ENCODE peak calls at places on chromosomes 16 and 17, in eight cellular contexts. O is GM06990, B is AG09309, H is uterus, I is esophagus muscularis mucosa, A is cardiac fibroblast, V is dorsolateral prefrontal cortex, K is AG04449. X is an unnamed sample.

GRCh38 chr17:77316191-77316641 is 175.4 kb downstream of the SEC14L1 start:
- DNase-seq in H (peak), A (peak), V (no peak), O (no peak), I (no peak), B (no peak), K (no peak), X (peak)

GRCh38 chr17:53571342-53571741 is 251.4 kb upstream of the KIF2B start:
- DNase-seq in V (no peak), O (no peak), K (no peak), A (no peak), I (no peak), B (no peak), H (no peak), X (no peak)

GRCh38 chr16:17205279-17206139 is 265.3 kb downstream of the XYLT1 start:
- DNase-seq in A (no peak), V (no peak), I (no peak), B (peak), H (no peak), K (peak), O (no peak), X (no peak)

GRCh38 chr17:11391134-11391533 is 150.1 kb downstream of the SHISA6 start:
- DNase-seq in B (no peak), I (no peak), V (no peak), K (no peak), O (no peak), H (no peak), A (no peak), X (no peak)

GRCh38 chr16:3086596-3087242 is 12.4 kb downstream of the ZSCAN10 start:
- DNase-seq in K (no peak), O (no peak), V (no peak), B (no peak), A (peak), H (no peak), I (no peak), X (no peak)

GRCh38 chr16:84985079-84986065 is 26.0 kb downstream of the ZDHHC7 start:
- DNase-seq in A (peak), K (peak), V (no peak), H (peak), B (peak), O (no peak), I (no peak), X (peak)

GRCh38 chr16:50841081-50841886 is 99.4 kb downstream of the CYLD start:
- DNase-seq in K (no peak), H (no peak), O (peak), A (peak), V (no peak), B (no peak), I (no peak), X (no peak)

GRCh38 chr16:57810197-57811024 is 8.1 kb upstream of the KIFC3 start:
- DNase-seq in A (peak), I (no peak), B (no peak), O (peak), V (peak), K (peak), H (peak), X (peak)

GRCh38 chr16:63302841-63303240 is 1266.6 kb upstream of the CDH8 start:
- DNase-seq in K (no peak), B (no peak), I (no peak), O (no peak), H (no peak), A (no peak), V (no peak), X (no peak)

GRCh38 chr16:65543781-65544740 is 422.2 kb upstream of the CDH11 start:
- DNase-seq in H (no peak), B (no peak), V (no peak), A (no peak), O (no peak), I (no peak), K (no peak), X (no peak)

GRCh38 chr17:28982191-28982793 is 23.5 kb downstream of the SEZ6 start:
- DNase-seq in K (no peak), I (no peak), H (peak), V (no peak), O (peak), B (no peak), A (peak), X (no peak)

GRCh38 chr17:51650772-51651171 is 390.4 kb downstream of the UTP18 start:
- DNase-seq in B (no peak), V (no peak), H (no peak), K (no peak), O (no peak), A (no peak), I (no peak), X (no peak)

GRCh38 chr16:14500791-14501190 is 129.3 kb downstream of the PARN start:
- DNase-seq in A (no peak), H (no peak), V (no peak), I (no peak), O (no peak), K (no peak), B (no peak), X (no peak)

GRCh38 chr17:45430738-45431530 is 1.7 kb downstream of the ARHGAP27 start:
- DNase-seq in I (no peak), B (no peak), K (no peak), V (no peak), H (no peak), O (peak), A (no peak), X (no peak)

GRCh38 chr17:7849185-7850117 is 5.4 kb upstream of the TMEM88 start:
- DNase-seq in O (no peak), B (no peak), K (no peak), V (no peak), A (no peak), H (peak), I (no peak), X (no peak)

GRCh38 chr16:88315543-88316105 is 67.1 kb upstream of the ZNF469 start:
- DNase-seq in H (peak), V (no peak), I (no peak), B (no peak), K (no peak), A (peak), O (no peak), X (no peak)

GRCh38 chr16:75541236-75541635 is 5.3 kb upstream of the CHST5 start:
- DNase-seq in O (no peak), V (no peak), B (no peak), A (no peak), I (no peak), K (no peak), H (no peak), X (no peak)

GRCh38 chr17:77320046-77320445 is 179.3 kb downstream of the SEC14L1 start:
- DNase-seq in O (no peak), H (peak), V (no peak), I (no peak), B (no peak), A (peak), K (no peak), X (no peak)

GRCh38 chr17:39404542-39405378 is 3.3 kb upstream of the FBXL20 start:
- DNase-seq in K (peak), I (no peak), O (no peak), V (no peak), A (peak), H (no peak), B (peak), X (peak)

GRCh38 chr16:57629516-57630401 is 1.3 kb downstream of the ADGRG1 start:
- DNase-seq in A (no peak), B (no peak), V (no peak), I (no peak), H (no peak), K (no peak), O (no peak), X (no peak)

GRCh38 chr16:16116841-16117240 is 106.5 kb downstream of the ABCC6 start:
- DNase-seq in V (no peak), A (no peak), B (no peak), K (no peak), I (no peak), O (no peak), H (no peak), X (no peak)

GRCh38 chr17:5545051-5545987 is 39.0 kb downstream of the NLRP1 start:
- DNase-seq in A (no peak), O (no peak), B (no peak), I (no peak), V (no peak), H (no peak), K (no peak), X (no peak)

GRCh38 chr17:42928714-42929496 is 28.3 kb downstream of the G6PC1 start:
- DNase-seq in O (peak), V (no peak), B (peak), A (peak), I (peak), K (peak), H (peak), X (peak)

GRCh38 chr16:7853197-7853596 is 520.6 kb downstream of the RBFOX1 start:
- DNase-seq in K (no peak), I (peak), O (no peak), H (no peak), B (no peak), A (no peak), V (no peak), X (no peak)

GRCh38 chr17:65539867-65540266 is 21.6 kb downstream of the AXIN2 start:
- DNase-seq in I (no peak), H (no peak), K (no peak), A (no peak), O (no peak), V (no peak), B (no peak), X (no peak)

GRCh38 chr16:78877114-78877513 is 723.4 kb downstream of the MAF start:
- DNase-seq in H (no peak), O (no peak), B (no peak), K (no peak), A (no peak), V (no peak), I (no peak), X (no peak)

GRCh38 chr16:77974883-77975282 is 47.5 kb upstream of the CLEC3A start:
- DNase-seq in B (no peak), A (no peak), I (no peak), K (no peak), H (no peak), O (no peak), V (no peak), X (no peak)

GRCh38 chr17:74426551-74427047 is 5.3 kb upstream of the GPRC5C start:
- DNase-seq in H (no peak), A (no peak), K (no peak), V (no peak), O (no peak), I (no peak), B (no peak), X (no peak)

GRCh38 chr17:75679706-75680201 is 12.6 kb downstream of the SAP30BP start:
- DNase-seq in A (peak), O (no peak), V (no peak), B (no peak), H (peak), K (no peak), I (no peak), X (no peak)
- TF ChIP-seq CTCF in A (peak), O (no peak), V (peak), B (peak), H (peak), K (no peak), I (no peak), X (peak)

DNA sequence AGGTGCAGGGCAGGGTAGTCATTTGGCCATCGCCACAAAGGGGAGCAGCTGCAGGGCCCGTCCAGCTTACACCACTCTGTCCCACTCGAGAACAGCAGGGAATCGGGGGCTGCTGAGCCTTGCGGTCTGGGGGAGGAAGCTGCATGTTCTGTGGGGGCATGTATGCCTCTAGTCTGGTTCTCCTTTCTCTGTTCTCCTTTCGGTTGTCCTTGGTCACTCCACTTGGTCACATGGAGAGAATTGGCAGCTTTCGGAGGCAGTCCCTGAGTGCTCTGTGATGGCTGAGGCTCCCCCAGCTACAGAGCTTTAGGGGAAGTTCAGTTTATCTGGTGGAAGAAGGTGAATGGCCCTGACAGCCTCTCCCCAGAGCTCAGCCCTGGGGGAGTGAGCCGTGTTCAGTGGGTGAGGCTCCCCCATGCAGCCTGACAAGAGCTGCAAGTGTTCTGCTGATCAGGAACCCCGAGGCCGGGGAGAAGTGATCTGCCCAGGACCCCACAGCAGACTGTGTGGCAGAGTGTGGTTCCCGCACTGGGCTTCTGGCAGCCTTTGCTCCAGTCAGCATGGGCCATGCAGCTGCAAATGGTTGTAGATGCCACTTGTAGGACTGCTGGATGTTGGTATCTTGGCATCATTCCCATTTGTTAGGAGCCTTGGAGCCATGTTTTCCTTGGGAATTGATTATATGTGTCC is 22.3 kb upstream of the SMPD3 start:
- DNase-seq in A (no peak), B (no peak), I (no peak), K (no peak), O (peak), H (no peak), V (no peak), X (no peak)
- H3K4me3 ChIP-seq in A (no peak), B (no peak), I (no peak), K (no peak), O (peak), H (no peak), V (peak), X (no peak)

DNA sequence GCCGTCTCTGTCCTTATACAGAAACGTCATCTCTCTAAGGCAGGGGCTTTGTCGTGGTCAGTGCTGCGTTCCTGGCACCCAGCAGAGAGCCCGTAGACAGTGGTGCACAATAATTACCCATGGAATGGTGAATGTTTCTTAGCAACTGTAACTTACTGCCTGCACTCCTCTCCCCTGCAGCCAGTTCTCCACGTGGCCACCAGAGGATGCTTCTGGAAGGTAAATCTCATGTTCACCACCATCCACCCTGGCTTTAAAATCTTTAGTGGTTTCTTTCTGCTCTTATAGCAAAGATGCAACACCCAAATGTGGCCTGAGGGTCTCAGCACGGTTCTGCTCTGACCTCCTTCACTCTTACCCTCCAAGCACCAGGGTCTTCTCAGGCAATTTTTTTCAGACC is 150.8 kb downstream of the GRIN2A start:
- DNase-seq in A (no peak), I (no peak), V (no peak), O (no peak), B (no peak), H (no peak), K (no peak), X (no peak)
- TF ChIP-seq CTCF in A (no peak), I (peak), V (no peak), O (peak), B (peak), H (peak), K (peak), X (peak)

GRCh38 chr17:82237746-82238561 is 9.1 kb downstream of the SLC16A3 start:
- DNase-seq in O (peak), H (peak), K (no peak), B (no peak), I (no peak), V (no peak), A (no peak), X (no peak)
- H3K4me3 ChIP-seq in O (no peak), H (no peak), K (peak), B (no peak), I (peak), V (peak), A (no peak), X (no peak)

GRCh38 chr17:30565073-30565935 is 88.1 kb downstream of the GOSR1 start:
- DNase-seq in B (no peak), I (no peak), H (no peak), K (no peak), V (no peak), A (no peak), O (no peak), X (no peak)
- TF ChIP-seq CTCF in B (peak), I (no peak), H (no peak), K (no peak), V (no peak), A (no peak), O (no peak), X (no peak)

GRCh38 chr17:50165867-50166517 is at the start of gene SGCA:
- DNase-seq in O (no peak), K (no peak), I (no peak), B (no peak), H (no peak), V (no peak), A (no peak), X (no peak)
- H3K4me3 ChIP-seq in O (no peak), K (no peak), I (peak), B (no peak), H (no peak), V (no peak), A (no peak), X (no peak)

DNA sequence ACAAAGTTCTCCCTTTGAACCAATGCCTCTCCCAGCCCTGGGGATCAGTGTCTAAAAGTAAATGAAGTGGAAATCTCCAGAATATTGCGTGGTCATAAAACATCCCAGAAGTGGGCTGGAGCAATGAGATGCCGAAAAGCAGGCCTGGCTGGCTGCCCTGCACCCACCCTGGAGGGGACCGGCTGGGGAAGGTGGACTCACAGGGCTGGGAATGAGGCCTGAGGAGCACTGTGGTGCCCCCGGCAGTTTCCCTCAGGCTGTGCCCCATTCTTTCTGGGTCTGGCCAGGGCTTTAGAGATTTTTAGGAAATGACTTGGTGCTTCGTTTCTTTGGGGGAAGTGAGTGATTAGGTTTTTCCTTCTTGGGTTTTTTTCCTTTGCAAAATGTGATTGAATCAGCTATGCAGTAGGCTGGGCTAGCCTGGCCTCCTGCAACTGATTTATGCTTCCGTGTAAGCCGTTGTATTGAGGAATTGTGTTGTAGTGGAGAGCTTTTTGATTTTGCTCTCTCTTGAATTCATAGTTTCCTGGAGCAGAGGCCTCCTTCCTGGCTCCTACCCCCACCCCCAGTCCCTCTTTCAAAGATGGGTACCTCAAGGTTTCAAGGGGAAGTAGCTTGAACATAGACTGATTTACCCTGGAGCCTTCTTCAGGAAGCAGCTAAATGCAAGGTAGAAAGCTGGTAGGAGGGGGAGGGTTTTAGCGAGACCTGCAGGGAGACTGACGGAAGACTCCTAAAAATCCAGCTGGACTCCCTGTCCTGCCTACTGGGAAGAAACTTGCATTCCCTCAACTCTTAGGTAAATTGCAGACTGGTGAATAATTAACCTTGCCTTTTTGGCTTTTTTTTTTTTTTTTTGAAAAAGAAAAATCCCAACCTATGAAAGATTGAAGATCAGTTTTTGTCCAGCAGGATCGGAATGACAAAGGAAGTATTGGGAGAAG is 170.3 kb downstream of the RAB11FIP4 start:
- DNase-seq in V (no peak), O (no peak), K (no peak), I (no peak), B (no peak), A (peak), H (no peak), X (no peak)
- TF ChIP-seq CTCF in V (no peak), O (no peak), K (no peak), I (no peak), B (no peak), A (no peak), H (no peak), X (no peak)

DNA sequence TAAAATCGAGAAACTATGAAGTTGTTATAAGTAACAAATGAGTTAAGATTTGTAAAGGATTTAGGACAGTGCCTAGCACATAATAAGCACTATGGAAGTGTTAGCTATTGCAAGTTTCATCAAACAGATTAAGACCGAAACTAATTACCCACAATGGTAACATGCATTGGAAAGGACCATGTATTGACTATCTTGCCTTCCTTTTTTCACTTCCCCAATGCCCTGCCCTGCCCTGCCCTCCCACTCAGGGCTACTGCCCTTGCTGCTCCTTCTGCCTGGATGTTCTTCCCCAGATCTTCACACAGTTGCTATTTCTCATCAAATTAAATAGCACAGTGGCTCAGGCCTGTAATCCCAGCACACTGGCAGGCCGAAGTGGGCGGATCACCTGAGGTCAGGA is 202.1 kb upstream of the PSMD7 start:
- DNase-seq in H (no peak), A (no peak), B (no peak), O (peak), K (no peak), I (no peak), V (no peak), X (no peak)
- H3K4me3 ChIP-seq in H (no peak), A (no peak), B (no peak), O (no peak), K (no peak), I (no peak), V (no peak), X (no peak)

DNA sequence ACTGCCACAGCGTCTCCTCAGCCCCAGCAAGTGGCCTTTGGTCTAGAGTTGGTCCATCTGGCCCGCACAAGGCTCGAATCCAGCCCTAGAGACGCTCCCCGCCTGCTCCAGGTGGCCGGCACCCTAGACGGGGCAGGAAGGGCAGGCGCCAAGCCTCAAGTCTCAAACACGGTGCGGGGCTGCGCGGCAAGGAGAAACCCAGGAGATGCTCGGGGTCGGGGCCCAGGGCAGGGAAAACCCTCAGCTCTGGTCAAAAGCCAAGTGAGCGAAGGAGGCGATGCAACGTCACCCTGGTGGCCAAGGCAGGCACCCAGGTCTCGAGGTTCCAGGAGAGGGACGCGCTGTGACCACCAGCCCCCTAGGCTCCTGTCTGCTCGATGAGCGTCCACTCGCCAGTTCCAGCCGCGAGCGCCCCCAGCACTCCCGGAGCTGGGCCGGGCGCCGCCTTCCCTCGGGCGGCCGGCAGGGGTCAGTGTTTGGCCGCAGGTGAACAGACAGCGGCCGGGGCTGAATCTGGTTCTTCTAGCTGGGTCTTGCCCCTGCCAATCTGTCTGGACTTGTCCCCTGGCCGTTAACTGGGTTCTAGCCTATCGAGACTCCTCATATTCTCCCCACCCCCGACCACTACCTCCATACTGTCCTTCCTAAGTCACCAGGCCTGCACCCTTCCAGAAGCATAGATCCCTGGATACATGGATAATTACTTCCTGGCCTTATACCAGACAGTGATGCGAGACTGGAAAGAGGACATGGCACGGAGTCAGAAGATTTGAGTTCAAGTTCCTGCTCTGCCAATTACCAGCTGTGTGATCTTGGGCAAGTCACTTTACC is 44.0 kb downstream of the PRAC1 start:
- DNase-seq in K (no peak), A (peak), O (peak), B (no peak), V (peak), I (no peak), H (peak), X (no peak)
- TF ChIP-seq CTCF in K (peak), A (peak), O (peak), B (peak), V (peak), I (peak), H (peak), X (peak)